ENCODE peak calls at places on chromosomes 16 and 17, in ten cellular contexts. A, W, R, T, J, Q, E, U, X and G are unnamed samples.

GRCh38 chr16:82701302-82702022 is 74.7 kb downstream of the CDH13 start:
- DNase-seq in A (no peak), W (no peak), R (no peak), T (peak; percentile 20), J (no peak), Q (no peak), E (no peak), U (no peak), X (no peak), G (no peak)

GRCh38 chr17:44763170-44763569 is 4.4 kb downstream of the ADAM11 start:
- DNase-seq in A (no peak), W (no peak), R (no peak), T (no peak), J (no peak), Q (no peak), E (no peak), U (no peak), X (no peak), G (no peak)

GRCh38 chr17:73941919-73942530 is 261.5 kb upstream of the RPL38 start:
- DNase-seq in A (no peak), W (no peak), R (no peak), T (no peak), J (no peak), Q (no peak), E (no peak), U (no peak), X (no peak), G (no peak)

GRCh38 chr17:73029941-73030340 is 62.5 kb downstream of the SLC39A11 start:
- DNase-seq in A (no peak), W (no peak), R (no peak), T (no peak), J (no peak), Q (no peak), E (no peak), U (no peak), X (peak; percentile 53), G (no peak)

GRCh38 chr17:77373298-77374169 is 232.8 kb downstream of the SEC14L1 start:
- DNase-seq in A (peak; percentile 50), W (peak; percentile 73), R (peak; percentile 50), T (no peak), J (no peak), Q (no peak), E (no peak), U (no peak), X (peak; percentile 78), G (no peak)

GRCh38 chr16:17204248-17205043 is 266.3 kb downstream of the XYLT1 start:
- DNase-seq in A (no peak), W (no peak), R (no peak), T (no peak), J (no peak), Q (no peak), E (no peak), U (no peak), X (no peak), G (no peak)

GRCh38 chr17:29826045-29826692 is 103.9 kb downstream of the SSH2 start:
- DNase-seq in A (no peak), W (no peak), R (no peak), T (no peak), J (no peak), Q (no peak), E (no peak), U (no peak), X (no peak), G (no peak)

GRCh38 chr16:59510008-59510424 is 775.9 kb upstream of the GOT2 start:
- DNase-seq in A (no peak), W (no peak), R (no peak), T (no peak), J (no peak), Q (no peak), E (no peak), U (peak; percentile 9), X (no peak), G (no peak)

GRCh38 chr17:63550816-63551639 is 751 bp downstream of the DCAF7 start:
- DNase-seq in A (no peak), W (no peak), R (peak; percentile 70), T (peak; percentile 42), J (no peak), Q (no peak), E (peak; percentile 49), U (peak; percentile 58), X (peak; percentile 74), G (peak; percentile 23)

GRCh38 chr16:27401768-27402568 is at the start of gene IL21R:
- DNase-seq in A (peak; percentile 73), W (peak; percentile 20), R (no peak), T (peak; percentile 59), J (peak; percentile 51), Q (no peak), E (peak; percentile 57), U (peak; percentile 80), X (peak; percentile 14), G (no peak)

GRCh38 chr16:65222049-65222448 is 100.2 kb upstream of the CDH11 start:
- DNase-seq in A (no peak), W (no peak), R (no peak), T (no peak), J (no peak), Q (no peak), E (no peak), U (no peak), X (no peak), G (no peak)

GRCh38 chr17:31488982-31489294 is 97.5 kb downstream of the RAB11FIP4 start:
- DNase-seq in A (no peak), W (no peak), R (no peak), T (no peak), J (no peak), Q (no peak), E (no peak), U (no peak), X (no peak), G (no peak)

GRCh38 chr16:28495098-28495793 is 803 bp downstream of the APOBR start:
- DNase-seq in A (no peak), W (no peak), R (no peak), T (no peak), J (no peak), Q (no peak), E (peak; percentile 79), U (no peak), X (no peak), G (no peak)
- H3K4me3 ChIP-seq in A (peak overlapping the region; percentile 44), W (no peak overlapping the region), R (no peak overlapping the region), T (no peak overlapping the region), J (peak overlapping the region; percentile 27), Q (no peak overlapping the region), E (peak overlapping the region; percentile 49), U (no peak overlapping the region), X (no peak overlapping the region), G (no peak overlapping the region)

DNA sequence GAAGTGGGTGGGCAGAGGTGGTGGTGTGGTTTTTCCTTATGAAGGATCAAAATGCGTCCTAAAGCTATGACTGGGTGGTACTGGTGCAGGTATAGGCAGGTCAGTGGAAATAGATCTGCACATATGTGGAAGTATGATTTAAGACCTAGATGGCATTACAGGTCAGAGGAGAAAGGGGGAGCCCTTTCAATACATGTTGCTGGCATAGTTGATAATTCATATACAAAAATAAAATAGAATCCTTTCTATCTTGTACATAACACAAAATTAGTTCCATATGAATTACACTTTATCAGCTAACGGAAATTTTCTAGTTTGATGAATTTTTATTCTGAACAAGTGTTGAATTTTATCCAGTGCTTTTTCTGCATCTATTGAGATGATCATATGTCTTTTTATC is 20.8 kb upstream of the PIK3R5 start:
- DNase-seq in A (no peak), W (no peak), R (no peak), T (no peak), J (no peak), Q (no peak), E (no peak), U (no peak), X (no peak), G (peak; percentile 13)
- TF ChIP-seq CTCF in A (no peak), W (no peak), R (no peak), T (peak; percentile 3), J (no peak), Q (peak; percentile 5), E (no peak), U (no peak), X (no peak), G (no peak)

DNA sequence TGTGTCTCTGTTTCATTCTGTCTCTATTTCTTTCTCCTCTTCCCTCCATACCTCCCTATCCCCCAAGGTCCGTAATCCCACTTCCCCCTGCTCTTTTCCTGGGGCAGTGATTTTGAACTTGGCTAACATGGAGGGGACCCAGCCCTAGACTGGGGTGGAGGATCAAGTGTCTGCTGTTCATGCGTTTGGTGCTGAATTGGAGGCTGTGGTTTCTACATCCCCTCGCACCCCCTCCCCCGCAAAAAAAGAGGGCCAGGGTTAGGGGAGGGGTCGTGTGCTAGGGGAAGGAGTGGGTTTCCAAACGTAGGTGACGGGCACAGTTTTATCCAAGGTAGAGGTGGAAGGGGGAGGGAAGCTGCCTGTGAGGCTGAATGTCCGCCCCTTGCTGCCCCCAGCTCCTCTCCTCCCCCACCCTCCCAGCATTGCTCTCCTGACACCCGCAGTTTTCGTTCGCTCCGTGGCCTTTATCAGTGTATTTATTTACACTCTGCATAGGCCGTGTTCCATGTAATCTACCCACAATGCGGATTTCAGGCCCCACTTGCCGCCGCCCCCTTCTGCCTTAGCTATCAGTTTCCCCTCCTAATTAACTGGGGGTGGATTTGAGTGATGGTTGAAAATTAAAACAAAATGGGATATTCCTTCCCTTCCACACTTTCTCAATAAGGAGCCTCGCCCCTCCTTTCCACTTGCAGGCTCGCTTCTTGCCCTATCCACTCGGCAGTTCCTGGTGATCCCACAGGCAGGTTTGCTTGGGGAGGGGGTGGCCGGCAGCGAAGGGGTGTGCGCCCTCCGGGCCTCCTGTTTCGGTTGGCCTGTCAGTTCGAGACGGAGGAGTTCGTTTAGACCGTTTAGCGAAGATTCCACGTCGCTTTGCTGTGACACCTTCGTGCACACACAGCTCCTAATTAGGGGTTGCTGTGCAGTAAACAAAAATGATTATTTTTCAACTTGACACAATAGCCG is 2.0 kb downstream of the GNAO1 start:
- DNase-seq in A (no peak), W (no peak), R (peak; percentile 33), T (no peak), J (no peak), Q (no peak), E (no peak), U (no peak), X (peak; percentile 51), G (no peak)
- H3K27me3 ChIP-seq in A (peaks cover 41% of the 10 kb centered on the region), W (no peaks in the 10 kb centered on the region), R (no peaks in the 10 kb centered on the region), T (peaks cover 60% of the 10 kb centered on the region), J (no peaks in the 10 kb centered on the region), Q (peaks cover 61% of the 10 kb centered on the region), E (peaks cover 39% of the 10 kb centered on the region), U (peaks cover 30% of the 10 kb centered on the region), X (peaks cover 55% of the 10 kb centered on the region), G (peaks cover 27% of the 10 kb centered on the region)

DNA sequence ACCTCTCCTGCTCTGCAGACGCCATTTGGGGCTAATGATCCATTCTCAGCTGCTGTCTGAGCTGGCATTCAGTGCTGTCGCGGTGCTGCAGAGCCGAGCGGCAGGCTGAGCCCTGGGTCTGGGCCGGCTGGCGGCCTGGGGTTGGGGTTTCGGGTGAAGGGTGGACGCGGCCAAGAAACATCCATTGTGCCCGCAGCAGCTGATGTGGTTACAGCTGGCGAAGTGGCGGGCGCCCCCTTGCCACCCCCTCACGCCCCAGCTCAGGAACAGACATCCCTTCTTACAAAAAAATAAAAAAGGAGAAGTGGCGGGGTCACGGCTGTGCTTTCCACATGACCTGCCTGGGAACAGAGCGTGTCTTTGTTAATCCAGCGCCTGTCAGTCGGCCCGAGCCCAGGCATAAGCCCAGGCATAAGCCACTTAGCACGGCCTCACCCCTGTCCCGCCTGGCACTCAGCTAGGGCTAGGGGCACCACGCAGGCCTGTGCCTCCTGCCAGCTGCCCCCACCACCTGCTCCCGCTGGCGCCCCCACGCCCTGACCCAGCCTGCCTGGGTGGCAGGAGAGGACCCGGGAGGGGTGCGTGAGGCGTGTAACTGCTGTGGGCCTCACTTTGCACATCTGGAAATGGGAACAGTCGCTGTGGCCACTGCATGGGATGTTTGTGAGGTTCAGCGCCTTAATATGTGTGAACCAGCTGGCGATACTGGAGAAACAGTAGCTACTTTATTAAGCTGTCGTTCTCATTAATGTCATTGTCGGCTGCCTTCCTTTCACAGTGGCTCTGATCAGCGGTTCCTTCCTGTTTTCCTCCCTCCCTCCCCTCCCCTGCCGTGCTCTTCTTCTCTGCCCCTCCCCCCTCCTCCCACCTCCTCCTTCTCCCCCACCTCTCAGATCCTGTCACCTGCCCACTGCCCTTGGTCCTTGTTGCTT is 197.7 kb upstream of the CIBAR2 start:
- DNase-seq in A (peak; percentile 48), W (no peak), R (no peak), T (no peak), J (peak; percentile 60), Q (no peak), E (no peak), U (no peak), X (peak; percentile 74), G (no peak)
- H3K4me3 ChIP-seq in A (no peak overlapping the region), W (no peak overlapping the region), R (no peak overlapping the region), T (no peak overlapping the region), J (no peak overlapping the region), Q (no peak overlapping the region), E (no peak overlapping the region), U (no peak overlapping the region), X (no peak overlapping the region), G (no peak overlapping the region)